ENCODE peak calls at places on chromosome 1, in nine cellular contexts. M is NCI-H774; J is activated CD4-positive, alpha-beta T cell treated with anti-CD3 and anti-CD28 coated beads, Interleukin-2, amount 50 U/mL, for 4 hours; I is activated naive CD8-positive, alpha-beta T cell treated with anti-CD3 and anti-CD28 coated beads, Interleukin-2, amount 50 U/mL, for 16 hours; W is WTC11; P is lower lobe of right lung; O is activated T-helper 1 cell treated with Interleukin-2 at 50 U/mL for 16 hours; C is NCI-H345; R is GM12892. T is an unnamed sample.

GRCh38 chr1:38194486-38194885 is 147.9 kb upstream of the POU3F1 start:
- DNase-seq in I (no peak), J (no peak), P (peak; percentile 91), C (no peak), W (no peak), O (no peak), M (peak; percentile 51), R (no peak), T (no peak)

GRCh38 chr1:57957576-57957975 is 533.7 kb upstream of the DAB1 start:
- DNase-seq in C (no peak), I (no peak), M (no peak), J (no peak), R (no peak), W (no peak), O (no peak), P (no peak), T (no peak)

GRCh38 chr1:156931974-156932710 is 11.7 kb downstream of the LRRC71 start:
- DNase-seq in C (no peak), P (no peak), I (no peak), J (no peak), M (no peak), O (no peak), W (no peak), R (no peak), T (no peak)

GRCh38 chr1:5639323-5639722 is 352.9 kb downstream of the NPHP4 start:
- DNase-seq in R (no peak), W (no peak), O (no peak), C (no peak), P (no peak), M (no peak), I (no peak), J (no peak), T (no peak)

GRCh38 chr1:59499273-59499955 is 202.5 kb downstream of the FGGY start:
- DNase-seq in O (no peak), I (no peak), C (no peak), P (no peak), J (no peak), R (no peak), W (no peak), M (no peak), T (no peak)

GRCh38 chr1:4380564-4381168 is 273.7 kb upstream of the AJAP1 start:
- DNase-seq in I (no peak), C (no peak), O (no peak), R (no peak), M (no peak), P (no peak), J (no peak), W (no peak), T (no peak)

GRCh38 chr1:119047040-119047438 is 58.9 kb upstream of the TBX15 start:
- DNase-seq in W (no peak), I (no peak), O (no peak), J (no peak), M (no peak), P (no peak), C (no peak), R (no peak), T (no peak)

GRCh38 chr1:205948000-205948399 is 4.7 kb upstream of the SLC26A9 start:
- DNase-seq in O (no peak), W (no peak), C (no peak), P (no peak), M (no peak), I (no peak), J (no peak), R (no peak), T (no peak)

GRCh38 chr1:67371681-67372080 is 58.5 kb downstream of the SERBP1 start:
- DNase-seq in P (no peak), O (no peak), W (no peak), J (no peak), M (no peak), C (no peak), R (no peak), I (no peak), T (no peak)

T was measured in NCI-H1048.